ENCODE peak calls at places on chromosome 12, in five cellular contexts. K, G, N, B and D are unnamed samples.

GRCh38 chr12:39176376-39176775 is 266.5 kb downstream of the KIF21A start:
- DNase-seq in K (no peak), G (no peak), N (no peak), B (no peak), D (no peak)

GRCh38 chr12:749871-750270 is 2.5 kb upstream of the WNK1 start:
- DNase-seq in K (no peak), G (no peak), N (no peak), B (no peak), D (no peak)

GRCh38 chr12:40198601-40199000 is 26.2 kb upstream of the LRRK2 start:
- DNase-seq in K (no peak), G (no peak), N (no peak), B (no peak), D (no peak)

GRCh38 chr12:121649403-121649802 is 20.1 kb downstream of the MORN3 start:
- DNase-seq in K (no peak), G (no peak), N (no peak), B (no peak), D (no peak)

GRCh38 chr12:123113038-123113437 is 37.9 kb downstream of the PITPNM2 start:
- DNase-seq in K (no peak), G (no peak), N (no peak), B (no peak), D (no peak)

GRCh38 chr12:100114574-100114973 is 28.1 kb downstream of the BLTP3B start:
- DNase-seq in K (no peak), G (no peak), N (no peak), B (no peak), D (no peak)

GRCh38 chr12:42744539-42745156 is 155.1 kb upstream of the PRICKLE1 start:
- DNase-seq in K (no peak), G (no peak), N (no peak), B (no peak), D (no peak)

GRCh38 chr12:49098035-49098451 is 3.4 kb upstream of the DHH start:
- DNase-seq in K (peak), G (no peak), N (no peak), B (peak), D (peak)

GRCh38 chr12:2689393-2689792 is 105.4 kb upstream of the FKBP4 start:
- DNase-seq in K (no peak), G (no peak), N (no peak), B (no peak), D (no peak)

GRCh38 chr12:34398366-34398705 is 376.0 kb downstream of the ALG10 start:
- DNase-seq in K (no peak), G (no peak), N (peak), B (no peak), D (no peak)

GRCh38 chr12:28869197-28869596 is 279.9 kb upstream of the FAR2 start:
- DNase-seq in K (no peak), G (no peak), N (no peak), B (no peak), D (no peak)

GRCh38 chr12:51011960-51012359 is 14.2 kb downstream of the SLC11A2 start:
- DNase-seq in K (no peak), G (peak), N (no peak), B (no peak), D (no peak)

GRCh38 chr12:124883263-124883876 is 19.7 kb upstream of the SCARB1 start:
- DNase-seq in K (no peak), G (no peak), N (no peak), B (no peak), D (no peak)

GRCh38 chr12:108722992-108723766 is 8.1 kb downstream of the CORO1C start:
- DNase-seq in K (no peak), G (peak), N (no peak), B (no peak), D (no peak)

GRCh38 chr12:14190694-14191093 is 174.8 kb upstream of the ATF7IP start:
- DNase-seq in K (no peak), G (no peak), N (no peak), B (no peak), D (no peak)

GRCh38 chr12:93778306-93778705 is 101.1 kb downstream of the CRADD start:
- DNase-seq in K (no peak), G (no peak), N (no peak), B (no peak), D (no peak)

GRCh38 chr12:9869307-9870161 is at the start of gene CLEC2B:
- DNase-seq in K (no peak), G (peak), N (no peak), B (peak), D (no peak)

GRCh38 chr12:113409462-113410124 is 5.9 kb upstream of the SDS start:
- DNase-seq in K (no peak), G (no peak), N (no peak), B (no peak), D (no peak)

GRCh38 chr12:62533755-62534107 is 67.1 kb downstream of the MON2 start:
- DNase-seq in K (no peak), G (peak), N (no peak), B (no peak), D (no peak)

GRCh38 chr12:75698052-75698451 is 186.6 kb upstream of the KRR1 start:
- DNase-seq in K (no peak), G (no peak), N (no peak), B (no peak), D (no peak)

GRCh38 chr12:106885026-106885425 is 70.7 kb upstream of the TMEM263 start:
- DNase-seq in K (no peak), G (no peak), N (no peak), B (no peak), D (no peak)

GRCh38 chr12:105623337-105623736 is 292.8 kb downstream of the C12orf75 start:
- DNase-seq in K (no peak), G (no peak), N (no peak), B (no peak), D (no peak)

GRCh38 chr12:117111386-117112267 is 12.4 kb upstream of the TESC start:
- DNase-seq in K (no peak), G (no peak), N (no peak), B (no peak), D (no peak)

GRCh38 chr12:78120866-78121590 is 290.3 kb downstream of the NAV3 start:
- DNase-seq in K (no peak), G (no peak), N (no peak), B (no peak), D (no peak)

GRCh38 chr12:3152013-3152412 is 74.8 kb downstream of the TSPAN9 start:
- DNase-seq in K (no peak), G (no peak), N (no peak), B (no peak), D (no peak)

GRCh38 chr12:1519642-1520041 is 74.7 kb downstream of the FBXL14 start:
- DNase-seq in K (no peak), G (no peak), N (no peak), B (no peak), D (no peak)

GRCh38 chr12:67650127-67650495 is 1.6 kb downstream of the DYRK2 start:
- DNase-seq in K (no peak), G (peak), N (no peak), B (no peak), D (no peak)

GRCh38 chr12:117854339-117855012 is 114.3 kb downstream of the KSR2 start:
- DNase-seq in K (no peak), G (peak), N (no peak), B (no peak), D (no peak)